ENCODE peak calls at places on chromosomes 13 and 19, in ten cellular contexts. D, V, J, G, S, T, L, H, C and U are unnamed samples.

GRCh38 chr19:16402076-16402475 is 69.7 kb downstream of the EPS15L1 start:
- DNase-seq in D (no peak), S (no peak), C (no peak), T (no peak), V (no peak), G (no peak), J (no peak), L (no peak), H (no peak), U (no peak)

GRCh38 chr13:73913043-73913740 is 221.0 kb downstream of the KLF12 start:
- DNase-seq in L (no peak), T (no peak), C (no peak), H (no peak), D (peak; percentile 73), S (no peak), J (peak; percentile 12), G (no peak), V (no peak), U (no peak)

GRCh38 chr19:49210108-49210900 is 52.7 kb downstream of the TRPM4 start:
- DNase-seq in J (no peak), H (no peak), G (peak; percentile 55), T (no peak), L (no peak), C (peak; percentile 33), S (no peak), D (peak; percentile 62), V (no peak), U (no peak)

GRCh38 chr19:51407631-51408131 is 9.8 kb downstream of the SIGLEC10 start:
- DNase-seq in H (no peak), V (no peak), C (no peak), G (no peak), D (peak; percentile 15), J (peak; percentile 52), T (no peak), S (no peak), L (peak; percentile 40), U (no peak)

GRCh38 chr13:110404321-110404720 is 97.2 kb downstream of the COL4A2 start:
- DNase-seq in T (no peak), H (no peak), D (no peak), G (no peak), C (no peak), L (no peak), S (no peak), J (no peak), V (no peak), U (no peak)

GRCh38 chr13:74200081-74200480 is 65.9 kb upstream of the KLF12 start:
- DNase-seq in S (no peak), G (no peak), J (no peak), L (no peak), C (no peak), D (peak; percentile 52), H (no peak), V (no peak), T (no peak), U (no peak)

GRCh38 chr19:35004517-35005255 is 4.6 kb downstream of the GRAMD1A start:
- DNase-seq in C (no peak), D (no peak), G (no peak), S (no peak), H (no peak), J (no peak), T (no peak), V (no peak), L (no peak), U (no peak)

GRCh38 chr13:84590663-84591062 is 708.4 kb upstream of the SLITRK1 start:
- DNase-seq in H (no peak), S (no peak), D (no peak), L (no peak), C (no peak), G (no peak), V (no peak), T (no peak), J (no peak), U (no peak)

GRCh38 chr19:49588370-49589122 is 2.4 kb upstream of the PRR12 start:
- DNase-seq in C (no peak), H (no peak), V (no peak), G (no peak), J (no peak), L (no peak), S (no peak), T (no peak), D (no peak), U (no peak)

GRCh38 chr19:14496849-14497346 is 971 bp upstream of the GIPC1 start:
- DNase-seq in L (no peak), G (no peak), S (no peak), J (no peak), C (no peak), H (no peak), T (no peak), V (no peak), D (no peak), U (no peak)

GRCh38 chr19:42269518-42270345 is 680 bp downstream of the CIC start:
- DNase-seq in V (no peak), S (no peak), G (peak; percentile 49), J (no peak), C (no peak), L (no peak), T (no peak), D (no peak), H (no peak), U (peak; percentile 6)

GRCh38 chr13:59776924-59777690 is 386.6 kb downstream of the DIAPH3 start:
- DNase-seq in L (no peak), J (peak; percentile 34), H (no peak), G (no peak), D (peak; percentile 90), C (no peak), S (no peak), T (no peak), V (no peak), U (no peak)